ENCODE peak calls at places on chromosomes 3 and 15, in nine cellular contexts. W is heart right ventricle; R is neural progenitor cell; G is A673; D is endodermal cell; A is uterus; C is gastrocnemius medialis; F is iPS DF 6.9; O is CD4-positive, CD25-positive, alpha-beta regulatory T cell. B is an unnamed sample.

GRCh38 chr3:79766474-79767193 is 1.2 kb downstream of the ROBO1 start:
- DNase-seq in O (no peak), A (no peak), R (peak; percentile 47), D (peak; percentile 66), F (no peak), G (no peak), W (no peak), C (no peak), B (no peak)

GRCh38 chr3:194623449-194624290 is 9.5 kb downstream of the TMEM44 start:
- DNase-seq in A (no peak), O (no peak), C (no peak), W (no peak), G (no peak), F (no peak), R (no peak), D (peak; percentile 72), B (no peak)

GRCh38 chr3:64056616-64057165 is 33.4 kb upstream of the PSMD6 start:
- DNase-seq in F (no peak), O (no peak), R (no peak), A (no peak), C (no peak), G (no peak), W (no peak), D (no peak), B (peak; percentile 96)

GRCh38 chr15:28082891-28083688 is 16.0 kb downstream of the OCA2 start:
- DNase-seq in O (no peak), W (no peak), D (no peak), A (no peak), R (no peak), G (no peak), C (no peak), F (no peak), B (no peak)

GRCh38 chr3:97037294-97037943 is 223.0 kb downstream of the EPHA6 start:
- DNase-seq in A (no peak), D (no peak), G (no peak), W (no peak), C (no peak), F (no peak), R (no peak), O (no peak), B (no peak)

GRCh38 chr3:72488736-72489030 is 359.6 kb downstream of the SHQ1 start:
- DNase-seq in A (no peak), O (no peak), F (no peak), D (no peak), R (no peak), W (no peak), C (no peak), G (no peak), B (peak; percentile 74)

GRCh38 chr3:186360779-186361178 is 1.3 kb downstream of the DGKG start:
- DNase-seq in F (no peak), R (peak; percentile 70), A (no peak), D (peak; percentile 74), C (no peak), O (no peak), G (no peak), W (peak; percentile 32), B (no peak)

GRCh38 chr3:124266517-124266916 is 274.6 kb upstream of the ROPN1 start:
- DNase-seq in R (peak; percentile 53), O (no peak), D (no peak), C (no peak), A (no peak), F (no peak), G (no peak), W (no peak), B (no peak)

GRCh38 chr3:51715231-51716058 is 8.6 kb downstream of the GRM2 start:
- DNase-seq in F (no peak), D (no peak), O (no peak), R (no peak), W (no peak), G (no peak), A (no peak), C (no peak), B (no peak)

GRCh38 chr15:36331531-36332275 is 247.7 kb upstream of the CDIN1 start:
- DNase-seq in O (no peak), A (no peak), W (no peak), D (no peak), R (no peak), G (no peak), F (no peak), C (no peak), B (peak; percentile 26)

GRCh38 chr15:48579945-48580671 is 65.4 kb downstream of the FBN1 start:
- DNase-seq in O (no peak), G (no peak), D (no peak), A (no peak), C (no peak), R (no peak), F (no peak), W (no peak), B (peak; percentile 36)

GRCh38 chr3:169348981-169349942 is 314.2 kb downstream of the MECOM start:
- DNase-seq in W (no peak), O (no peak), C (no peak), R (no peak), A (no peak), F (no peak), G (no peak), D (peak; percentile 55), B (peak; percentile 57)

GRCh38 chr3:166270428-166270827 is 433.2 kb upstream of the BCHE start:
- DNase-seq in F (no peak), W (no peak), D (no peak), R (no peak), C (no peak), O (no peak), A (no peak), G (no peak), B (no peak)

GRCh38 chr3:166263460-166263859 is 426.2 kb upstream of the BCHE start:
- DNase-seq in C (no peak), G (no peak), D (no peak), F (no peak), A (no peak), O (no peak), R (no peak), W (no peak), B (no peak)

DNA sequence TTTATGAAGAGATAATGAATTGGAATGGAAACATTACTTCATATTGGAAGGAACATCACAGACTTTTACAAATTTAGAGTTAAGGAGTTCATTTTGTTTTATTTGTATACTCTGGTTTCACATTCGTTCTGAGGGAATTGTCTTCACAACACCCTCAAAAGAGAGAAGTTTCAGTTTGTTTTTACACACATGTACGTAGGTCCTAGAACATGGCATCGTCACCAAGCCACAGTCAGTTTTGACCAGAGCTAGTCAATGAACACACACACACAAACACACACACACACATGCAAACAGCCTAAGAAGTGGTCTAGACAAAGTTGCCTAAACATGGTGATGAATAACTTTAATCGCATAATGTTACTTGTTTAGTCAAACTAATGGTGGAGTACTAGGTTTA is 427.9 kb upstream of the BCHE start:
- DNase-seq in A (no peak), D (no peak), R (no peak), C (no peak), W (no peak), G (no peak), O (no peak), F (no peak), B (no peak)
- H3K4me1 ChIP-seq in A (no peaks in the 10 kb centered on the region), D (no peaks in the 10 kb centered on the region), R (no peaks in the 10 kb centered on the region), C (no peaks in the 10 kb centered on the region), W (no peaks in the 10 kb centered on the region), G (no peaks in the 10 kb centered on the region), O (no peaks in the 10 kb centered on the region), F (no peaks in the 10 kb centered on the region), B (no peaks in the 10 kb centered on the region)

DNA sequence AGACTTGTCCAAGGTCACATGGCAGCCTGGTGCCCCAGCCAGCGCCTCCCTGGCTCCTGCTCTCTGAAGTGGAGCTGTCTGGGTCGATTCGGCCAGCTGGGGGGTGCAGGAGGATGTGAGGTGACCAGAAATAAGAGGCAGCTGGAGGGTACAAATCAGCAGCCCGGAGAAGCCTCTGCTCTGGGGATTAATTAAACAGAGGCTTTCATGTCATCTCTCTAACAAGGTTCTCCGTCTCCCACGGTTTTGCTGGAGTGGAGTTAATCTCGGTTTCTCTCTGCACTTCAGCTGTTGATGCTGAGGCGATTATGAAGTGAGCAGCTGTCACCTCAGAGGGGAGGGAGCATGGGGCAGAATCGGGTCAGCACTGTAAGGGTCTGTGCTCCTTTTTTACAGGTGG is 236.8 kb downstream of the TLE3 start:
- DNase-seq in C (no peak), G (no peak), O (no peak), W (no peak), R (no peak), F (no peak), A (no peak), D (no peak), B (no peak)
- H3K4me1 ChIP-seq in C (no peaks in the 10 kb centered on the region), G (peaks cover 19% of the 10 kb centered on the region), O (no peaks in the 10 kb centered on the region), W (no peaks in the 10 kb centered on the region), R (peaks cover 19% of the 10 kb centered on the region), F (no peaks in the 10 kb centered on the region), A (no peaks in the 10 kb centered on the region), D (peaks cover 20% of the 10 kb centered on the region), B (peaks cover 12% of the 10 kb centered on the region)

GRCh38 chr15:25847066-25847465 is 16.1 kb downstream of the ATP10A start:
- DNase-seq in D (no peak), W (no peak), A (no peak), G (no peak), C (no peak), F (no peak), O (peak; percentile 34), R (no peak), B (no peak)

GRCh38 chr15:25844981-25845680 is 18.0 kb downstream of the ATP10A start:
- DNase-seq in C (no peak), R (no peak), O (no peak), A (no peak), W (no peak), F (no peak), G (no peak), D (no peak), B (no peak)

GRCh38 chr15:25848325-25848724 is 14.8 kb downstream of the ATP10A start:
- DNase-seq in D (no peak), G (no peak), F (no peak), R (no peak), C (no peak), O (no peak), W (no peak), A (no peak), B (no peak)

GRCh38 chr15:25844542-25844941 is 18.6 kb downstream of the ATP10A start:
- DNase-seq in O (no peak), A (no peak), R (no peak), F (no peak), G (no peak), C (no peak), W (no peak), D (no peak), B (no peak)

GRCh38 chr15:25846377-25846776 is 16.8 kb downstream of the ATP10A start:
- DNase-seq in R (no peak), F (no peak), D (no peak), A (no peak), W (no peak), O (peak; percentile 87), C (no peak), G (no peak), B (no peak)
- H3K4me1 ChIP-seq in R (peaks cover 19% of the 10 kb centered on the region), F (peaks cover 4% of the 10 kb centered on the region), D (peaks cover 4% of the 10 kb centered on the region), A (peaks cover 19% of the 10 kb centered on the region), W (peaks cover 23% of the 10 kb centered on the region), O (peaks cover 48% of the 10 kb centered on the region), C (peaks cover 8% of the 10 kb centered on the region), G (no peaks in the 10 kb centered on the region), B (peaks cover 26% of the 10 kb centered on the region)

DNA sequence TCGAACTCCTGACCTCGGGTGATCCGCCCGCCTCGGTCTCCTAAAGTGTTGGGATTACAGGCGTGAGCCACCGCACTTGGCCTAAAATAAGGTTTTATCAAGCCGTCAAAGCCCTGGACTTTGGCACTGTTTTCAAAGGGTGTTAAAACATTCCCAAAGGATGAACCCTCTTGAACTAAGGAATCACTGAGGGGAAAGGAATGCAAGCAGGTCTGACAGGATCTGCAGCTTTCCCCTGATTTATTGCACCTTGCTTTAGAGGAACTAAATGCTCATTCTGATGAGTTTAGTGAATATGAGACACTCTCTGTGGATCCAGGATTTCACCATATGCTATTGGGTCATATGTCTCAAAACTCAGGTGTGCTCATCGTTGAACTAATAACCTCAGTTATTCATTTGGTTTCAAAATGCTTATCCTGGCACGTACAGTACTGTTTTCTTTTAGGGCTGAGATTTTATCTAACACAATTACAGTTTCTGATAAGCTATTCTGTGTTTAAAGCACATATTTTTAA is 63.0 kb upstream of the TSC22D2 start:
- DNase-seq in F (peak; percentile 45), R (peak; percentile 27), G (no peak), A (no peak), D (peak; percentile 72), C (no peak), W (no peak), O (no peak), B (peak; percentile 91)
- H3K4me1 ChIP-seq in F (peaks cover 5% of the 10 kb centered on the region), R (peaks cover 12% of the 10 kb centered on the region), G (peaks cover 31% of the 10 kb centered on the region), A (no peaks in the 10 kb centered on the region), D (no peaks in the 10 kb centered on the region), C (peaks cover 22% of the 10 kb centered on the region), W (peaks cover 26% of the 10 kb centered on the region), O (no peaks in the 10 kb centered on the region), B (peaks cover 35% of the 10 kb centered on the region)

B was measured in astrocyte.